ENCODE peak calls at places on chromosomes 2 and 18, in eight cellular contexts. T is A549, K is brain microvascular endothelial cell, N is hepatocyte, A is kidney epithelial cell, E is heart right ventricle, R is mammary epithelial cell, G is RWPE1. O is an unnamed sample.

GRCh38 chr2:176189666-176190641 is 1.5 kb downstream of the HOXD1 start:
- DNase-seq in E (no peak), G (no peak), N (no peak), T (no peak), R (no peak), K (no peak), A (no peak), O (no peak)

GRCh38 chr2:150350500-150350899 is 137.0 kb downstream of the RND3 start:
- DNase-seq in K (no peak), E (no peak), N (no peak), G (no peak), R (no peak), T (no peak), A (no peak), O (no peak)

GRCh38 chr18:12310762-12311161 is 2.7 kb downstream of the TUBB6 start:
- DNase-seq in E (no peak), T (no peak), G (no peak), N (no peak), A (no peak), R (no peak), K (no peak), O (no peak)

GRCh38 chr18:8984131-8984670 is 118.3 kb upstream of the NDUFV2 start:
- DNase-seq in E (no peak), A (no peak), G (no peak), R (peak; percentile 16), T (no peak), N (no peak), K (no peak), O (no peak)

GRCh38 chr2:95203911-95204310 is 3.4 kb upstream of the ZNF892 start:
- DNase-seq in E (no peak), N (no peak), G (no peak), A (no peak), R (no peak), T (no peak), K (no peak), O (no peak)

GRCh38 chr2:216057688-216058193 is 23.9 kb downstream of the PECR start:
- DNase-seq in G (peak; percentile 25), R (peak; percentile 79), A (peak; percentile 99), E (no peak), T (peak; percentile 36), K (peak; percentile 51), N (peak; percentile 37), O (peak; percentile 93)

GRCh38 chr2:60453301-60453700 is 100.2 kb downstream of the BCL11A start:
- DNase-seq in K (no peak), A (no peak), T (no peak), E (no peak), N (no peak), R (no peak), G (no peak), O (no peak)

GRCh38 chr18:48656582-48656981 is 117.8 kb downstream of the CTIF start:
- DNase-seq in G (no peak), N (no peak), R (no peak), T (no peak), E (no peak), A (no peak), K (peak; percentile 56), O (peak; percentile 37)

GRCh38 chr2:109497447-109497846 is 116.3 kb downstream of the SEPTIN10 start:
- DNase-seq in A (peak; percentile 16), T (no peak), K (peak; percentile 73), R (no peak), E (no peak), G (no peak), N (no peak), O (peak; percentile 41)

GRCh38 chr18:49564435-49564834 is 2.6 kb downstream of the LIPG start:
- DNase-seq in R (no peak), G (no peak), K (no peak), E (no peak), T (no peak), N (no peak), A (no peak), O (no peak)

GRCh38 chr2:101501443-101501842 is 26.5 kb upstream of the RFX8 start:
- DNase-seq in N (no peak), E (no peak), A (no peak), G (no peak), K (no peak), R (peak; percentile 50), T (no peak), O (peak; percentile 55)

GRCh38 chr2:132668189-132668833 is 1.7 kb downstream of the LYPD1 start:
- DNase-seq in T (peak; percentile 21), K (peak; percentile 17), A (no peak), N (peak; percentile 40), E (peak; percentile 10), R (no peak), G (no peak), O (peak; percentile 51)

GRCh38 chr2:26430826-26431225 is 29.1 kb downstream of the DRC1 start:
- DNase-seq in N (no peak), A (no peak), K (peak; percentile 27), R (no peak), G (no peak), T (no peak), E (no peak), O (no peak)

GRCh38 chr2:45640575-45640974 is 10.9 kb upstream of the PRKCE start:
- DNase-seq in T (no peak), K (no peak), G (no peak), E (no peak), N (no peak), R (no peak), A (no peak), O (no peak)
- TF ChIP-seq CTCF in T (no peak), K (no peak), G (no peak), E (no peak), N (no peak), R (no peak), A (no peak), O (no peak)

GRCh38 chr2:85266424-85267041 is 61.3 kb downstream of the TGOLN2 start:
- DNase-seq in R (peak; percentile 33), G (no peak), N (peak; percentile 74), T (peak; percentile 67), A (no peak), K (peak; percentile 49), E (peak; percentile 80), O (peak; percentile 38)
- TF ChIP-seq CTCF in R (peak; percentile 95), G (peak; percentile 84), N (peak; percentile 71), T (peak; percentile 92), A (peak; percentile 80), K (peak; percentile 94), E (peak; percentile 90), O (peak; percentile 92)

GRCh38 chr2:66587216-66587615 is 152.3 kb downstream of the MEIS1 start:
- DNase-seq in R (peak; percentile 15), A (no peak), K (no peak), N (peak; percentile 63), G (no peak), T (peak; percentile 16), E (no peak), O (no peak)
- TF ChIP-seq CTCF in R (peak; percentile 41), A (peak; percentile 25), K (peak; percentile 48), N (peak; percentile 45), G (no peak), T (peak; percentile 43), E (no peak), O (no peak)

DNA sequence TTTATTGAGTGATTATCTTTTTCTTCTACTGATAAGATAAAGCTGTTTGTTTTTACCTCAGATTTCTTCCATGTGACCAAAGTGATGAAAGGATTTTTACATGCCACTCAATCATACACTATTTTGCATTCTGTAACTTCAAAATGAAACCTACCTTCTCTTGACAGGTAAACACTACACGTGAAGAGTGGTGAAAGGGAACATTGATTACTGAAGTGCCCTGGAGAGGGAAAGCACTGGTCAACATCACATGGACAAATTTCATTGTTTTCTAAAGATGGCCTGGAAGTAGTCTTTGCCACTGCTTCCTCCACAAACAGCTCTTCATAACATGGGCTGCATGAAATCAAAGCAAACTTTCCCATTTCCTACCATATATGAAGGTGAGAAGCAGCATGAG is 120.1 kb downstream of the HIBCH start:
- DNase-seq in T (no peak), G (no peak), A (no peak), K (no peak), R (no peak), E (no peak), N (no peak), O (no peak)
- TF ChIP-seq CTCF in T (no peak), G (no peak), A (no peak), K (no peak), R (no peak), E (no peak), N (no peak), O (no peak)

GRCh38 chr2:120897399-120897798 is 161.7 kb downstream of the GLI2 start:
- DNase-seq in R (peak; percentile 14), N (no peak), K (no peak), A (no peak), T (no peak), G (no peak), E (no peak), O (no peak)

GRCh38 chr2:120898496-120898895 is 162.8 kb downstream of the GLI2 start:
- DNase-seq in G (no peak), T (no peak), E (no peak), A (no peak), K (no peak), N (no peak), R (no peak), O (no peak)

GRCh38 chr2:120899799-120900198 is 164.1 kb downstream of the GLI2 start:
- DNase-seq in R (no peak), E (no peak), T (no peak), G (no peak), N (no peak), A (no peak), K (no peak), O (no peak)

GRCh38 chr2:120899373-120899772 is 163.7 kb downstream of the GLI2 start:
- DNase-seq in G (no peak), T (no peak), R (no peak), A (no peak), N (no peak), K (no peak), E (no peak), O (no peak)

DNA sequence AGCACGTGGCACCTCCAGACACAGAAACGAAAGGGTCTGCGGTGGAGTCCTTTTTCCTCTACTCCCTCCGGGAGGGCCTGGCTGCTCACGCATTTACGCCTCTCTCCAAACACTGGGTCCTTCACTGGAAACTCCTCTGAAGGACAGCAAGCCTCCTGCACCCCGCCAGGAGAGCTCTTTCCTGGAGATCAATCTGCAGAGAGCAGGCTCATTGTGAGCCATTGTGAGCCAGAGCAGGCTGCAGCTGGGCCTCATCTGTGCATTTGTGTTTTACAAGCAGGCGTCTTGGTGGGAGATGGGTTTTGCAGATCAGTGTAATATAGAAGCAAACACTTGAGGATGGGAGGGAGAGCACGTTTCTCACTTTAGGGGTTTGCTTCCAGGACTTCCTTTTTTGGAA is 163.3 kb downstream of the GLI2 start:
- DNase-seq in E (no peak), N (no peak), T (no peak), K (no peak), G (no peak), R (no peak), A (no peak), O (no peak)
- TF ChIP-seq CTCF in E (no peak), N (no peak), T (no peak), K (no peak), G (no peak), R (no peak), A (no peak), O (no peak)

GRCh38 chr2:196718796-196719564 is 79.5 kb downstream of the CCDC150 start:
- DNase-seq in T (peak; percentile 37), K (peak; percentile 48), R (no peak), A (peak; percentile 43), G (no peak), E (no peak), N (peak; percentile 75), O (peak; percentile 85)
- TF ChIP-seq CTCF in T (no peak), K (peak; percentile 45), R (peak; percentile 9), A (peak; percentile 51), G (no peak), E (no peak), N (no peak), O (peak; percentile 30)